ENCODE peak calls at places on chromosomes 1 and 21, in eight cellular contexts. U is neural crest cell, T is amniotic stem cell, R is HAP-1, Y is GM20000, X is NCI-H1092, E is fibroblast of lung, S is T-cell. D is an unnamed sample.

GRCh38 chr1:11712285-11712684 is 20.8 kb downstream of the DRAXIN start:
- DNase-seq in U (no peak), T (no peak), R (no peak), Y (no peak), X (no peak), E (no peak), S (no peak), D (no peak)

GRCh38 chr1:56938636-56939035 is 27.2 kb downstream of the C8B start:
- DNase-seq in U (no peak), T (no peak), R (no peak), Y (no peak), X (no peak), E (no peak), S (no peak), D (no peak)

GRCh38 chr1:221622389-221622788 is 119.5 kb downstream of the DUSP10 start:
- DNase-seq in U (no peak), T (no peak), R (no peak), Y (no peak), X (no peak), E (no peak), S (no peak), D (no peak)

GRCh38 chr21:28427356-28428022 is 565.2 kb downstream of the LTN1 start:
- DNase-seq in U (no peak), T (no peak), R (no peak), Y (no peak), X (no peak), E (peak), S (no peak), D (no peak)

GRCh38 chr1:94961994-94962744 is 35.3 kb upstream of the CNN3 start:
- DNase-seq in U (no peak), T (no peak), R (no peak), Y (no peak), X (no peak), E (no peak), S (no peak), D (no peak)

GRCh38 chr21:46222436-46223116 is 6.0 kb downstream of the LSS start:
- DNase-seq in U (no peak), T (no peak), R (no peak), Y (no peak), X (no peak), E (no peak), S (no peak), D (no peak)

GRCh38 chr21:15062566-15062965 is 2.2 kb downstream of the NRIP1 start:
- DNase-seq in U (no peak), T (no peak), R (no peak), Y (peak), X (no peak), E (peak), S (no peak), D (no peak)

GRCh38 chr21:28516996-28517592 is 475.6 kb downstream of the LTN1 start:
- DNase-seq in U (peak), T (no peak), R (peak), Y (peak), X (peak), E (peak), S (peak), D (peak)

GRCh38 chr1:6495041-6495441 is 3.6 kb upstream of the PLEKHG5 start:
- DNase-seq in U (no peak), T (no peak), R (no peak), Y (no peak), X (no peak), E (no peak), S (no peak), D (no peak)

GRCh38 chr1:10900265-10900651 is 103.8 kb upstream of the CASZ1 start:
- DNase-seq in U (no peak), T (no peak), R (no peak), Y (no peak), X (no peak), E (no peak), S (no peak), D (no peak)

GRCh38 chr1:183881387-183882084 is 76.6 kb downstream of the RGL1 start:
- DNase-seq in U (no peak), T (peak), R (peak), Y (no peak), X (peak), E (peak), S (no peak), D (no peak)

GRCh38 chr1:71850936-71851335 is 431.4 kb downstream of the NEGR1 start:
- DNase-seq in U (no peak), T (no peak), R (no peak), Y (no peak), X (no peak), E (peak), S (no peak), D (no peak)

GRCh38 chr1:19484793-19485361 is 462 bp downstream of the CAPZB start:
- DNase-seq in U (peak), T (no peak), R (peak), Y (no peak), X (no peak), E (no peak), S (no peak), D (no peak)

GRCh38 chr21:39845581-39846130 is 21.6 kb upstream of the PCP4 start:
- DNase-seq in U (no peak), T (no peak), R (no peak), Y (no peak), X (no peak), E (no peak), S (no peak), D (no peak)

GRCh38 chr1:229186373-229187056 is 84.4 kb upstream of the RAB4A start:
- DNase-seq in U (no peak), T (no peak), R (no peak), Y (peak), X (no peak), E (no peak), S (no peak), D (no peak)

GRCh38 chr1:20840731-20841130 is 53.6 kb upstream of the HP1BP3 start:
- DNase-seq in U (no peak), T (no peak), R (no peak), Y (no peak), X (no peak), E (no peak), S (no peak), D (no peak)

GRCh38 chr1:96978431-96978830 is 256.8 kb downstream of the PTBP2 start:
- DNase-seq in U (no peak), T (no peak), R (no peak), Y (no peak), X (no peak), E (no peak), S (no peak), D (no peak)

GRCh38 chr1:10724052-10724494 is 72.4 kb downstream of the CASZ1 start:
- DNase-seq in U (no peak), T (no peak), R (no peak), Y (no peak), X (peak), E (peak), S (no peak), D (no peak)

GRCh38 chr1:243549791-243550190 is 293.9 kb downstream of the SDCCAG8 start:
- DNase-seq in U (no peak), T (no peak), R (no peak), Y (no peak), X (no peak), E (peak), S (no peak), D (no peak)

GRCh38 chr1:31617917-31618746 is 643 bp downstream of the HCRTR1 start:
- DNase-seq in U (peak), T (no peak), R (peak), Y (peak), X (peak), E (peak), S (no peak), D (peak)

GRCh38 chr1:31932491-31933316 is 5.5 kb downstream of the PTP4A2 start:
- DNase-seq in U (no peak), T (no peak), R (no peak), Y (no peak), X (no peak), E (no peak), S (no peak), D (no peak)

GRCh38 chr1:240831191-240831631 is 219.3 kb upstream of the GREM2 start:
- DNase-seq in U (no peak), T (peak), R (no peak), Y (no peak), X (no peak), E (peak), S (no peak), D (no peak)

D was measured in central memory CD8-positive, alpha-beta T cell.